ENCODE peak calls at places on chromosomes 7 and 10, in six cellular contexts. One of them, this sample, is unnamed.

GRCh38 chr7:134831862-134832261 is 52.4 kb downstream of the CALD1 start:
- DNase-seq in right cardiac atrium: peak; percentile 81
- DNase-seq in Panc1: no peak
- DNase-seq in heart left ventricle: peak; percentile 33
- DNase-seq in BE2C: no peak
- DNase-seq in fibroblast of lung: no peak
- DNase-seq in this sample: no peak

GRCh38 chr7:91082854-91083495 is 181.3 kb upstream of the FZD1 start:
- DNase-seq in right cardiac atrium: peak; percentile 8
- DNase-seq in Panc1: no peak
- DNase-seq in heart left ventricle: no peak
- DNase-seq in BE2C: no peak
- DNase-seq in fibroblast of lung: peak; percentile 48
- DNase-seq in this sample: no peak

GRCh38 chr7:103704701-103705100 is 258.7 kb upstream of the SLC26A5 start:
- DNase-seq in right cardiac atrium: no peak
- DNase-seq in Panc1: no peak
- DNase-seq in heart left ventricle: no peak
- DNase-seq in BE2C: no peak
- DNase-seq in fibroblast of lung: no peak
- DNase-seq in this sample: no peak

GRCh38 chr10:92662852-92663251 is 26.9 kb upstream of the HHEX start:
- DNase-seq in right cardiac atrium: no peak
- DNase-seq in Panc1: no peak
- DNase-seq in heart left ventricle: no peak
- DNase-seq in BE2C: no peak
- DNase-seq in fibroblast of lung: no peak
- DNase-seq in this sample: no peak

GRCh38 chr10:88730864-88731263 is 24.8 kb downstream of the LIPK start:
- DNase-seq in right cardiac atrium: no peak
- DNase-seq in Panc1: no peak
- DNase-seq in heart left ventricle: no peak
- DNase-seq in BE2C: no peak
- DNase-seq in fibroblast of lung: no peak
- DNase-seq in this sample: no peak

GRCh38 chr7:141575164-141575563 is 24.0 kb downstream of the AGK start:
- DNase-seq in right cardiac atrium: no peak
- DNase-seq in Panc1: no peak
- DNase-seq in heart left ventricle: no peak
- DNase-seq in BE2C: no peak
- DNase-seq in fibroblast of lung: no peak
- DNase-seq in this sample: no peak

GRCh38 chr10:8331896-8332729 is 277.6 kb downstream of the GATA3 start:
- DNase-seq in right cardiac atrium: peak; percentile 73
- DNase-seq in Panc1: peak; percentile 5
- DNase-seq in heart left ventricle: peak; percentile 27
- DNase-seq in BE2C: peak; percentile 79
- DNase-seq in fibroblast of lung: peak; percentile 80
- DNase-seq in this sample: peak; percentile 24

GRCh38 chr7:73526892-73527821 is 5.1 kb upstream of the BAZ1B start:
- DNase-seq in right cardiac atrium: no peak
- DNase-seq in Panc1: no peak
- DNase-seq in heart left ventricle: no peak
- DNase-seq in BE2C: peak; percentile 44
- DNase-seq in fibroblast of lung: no peak
- DNase-seq in this sample: no peak

GRCh38 chr10:68434657-68435056 is 27.6 kb upstream of the RUFY2 start:
- DNase-seq in right cardiac atrium: no peak
- DNase-seq in Panc1: no peak
- DNase-seq in heart left ventricle: no peak
- DNase-seq in BE2C: no peak
- DNase-seq in fibroblast of lung: peak; percentile 1
- DNase-seq in this sample: no peak

GRCh38 chr10:54094321-54094720 is 706.7 kb downstream of the PCDH15 start:
- DNase-seq in right cardiac atrium: no peak
- DNase-seq in Panc1: no peak
- DNase-seq in heart left ventricle: no peak
- DNase-seq in BE2C: no peak
- DNase-seq in fibroblast of lung: no peak
- DNase-seq in this sample: no peak

GRCh38 chr7:99190359-99191009 is 17.4 kb downstream of the KPNA7 start:
- DNase-seq in right cardiac atrium: no peak
- DNase-seq in Panc1: no peak
- DNase-seq in heart left ventricle: no peak
- DNase-seq in BE2C: no peak
- DNase-seq in fibroblast of lung: no peak
- DNase-seq in this sample: no peak

GRCh38 chr7:28469562-28469961 is 57.2 kb downstream of the CREB5 start:
- DNase-seq in right cardiac atrium: no peak
- DNase-seq in Panc1: no peak
- DNase-seq in heart left ventricle: no peak
- DNase-seq in BE2C: no peak
- DNase-seq in fibroblast of lung: no peak
- DNase-seq in this sample: no peak

GRCh38 chr7:147412782-147413186 is 1177.8 kb upstream of the C7orf33 start:
- DNase-seq in right cardiac atrium: no peak
- DNase-seq in Panc1: peak; percentile 28
- DNase-seq in heart left ventricle: no peak
- DNase-seq in BE2C: no peak
- DNase-seq in fibroblast of lung: peak; percentile 88
- DNase-seq in this sample: no peak

GRCh38 chr10:31146496-31147219 is 115.0 kb upstream of the ZNF438 start:
- DNase-seq in right cardiac atrium: peak; percentile 77
- DNase-seq in Panc1: no peak
- DNase-seq in heart left ventricle: peak; percentile 74
- DNase-seq in BE2C: no peak
- DNase-seq in fibroblast of lung: peak; percentile 88
- DNase-seq in this sample: no peak

GRCh38 chr10:5234106-5234877 is 37.7 kb downstream of the AKR1C4 start:
- DNase-seq in right cardiac atrium: peak; percentile 24
- DNase-seq in Panc1: no peak
- DNase-seq in heart left ventricle: no peak
- DNase-seq in BE2C: no peak
- DNase-seq in fibroblast of lung: no peak
- DNase-seq in this sample: peak; percentile 41

GRCh38 chr7:21191317-21192073 is 236.4 kb upstream of the SP4 start:
- DNase-seq in right cardiac atrium: no peak
- DNase-seq in Panc1: no peak
- DNase-seq in heart left ventricle: no peak
- DNase-seq in BE2C: no peak
- DNase-seq in fibroblast of lung: no peak
- DNase-seq in this sample: peak; percentile 20

GRCh38 chr10:69575164-69575722 is 2.0 kb upstream of the NEUROG3 start:
- DNase-seq in right cardiac atrium: no peak
- DNase-seq in Panc1: no peak
- DNase-seq in heart left ventricle: no peak
- DNase-seq in BE2C: no peak
- DNase-seq in fibroblast of lung: no peak
- DNase-seq in this sample: no peak

GRCh38 chr7:158270106-158270775 is 317.4 kb downstream of the PTPRN2 start:
- DNase-seq in right cardiac atrium: no peak
- DNase-seq in Panc1: no peak
- DNase-seq in heart left ventricle: no peak
- DNase-seq in BE2C: no peak
- DNase-seq in fibroblast of lung: no peak
- DNase-seq in this sample: no peak
- H3K27me3 ChIP-seq in right cardiac atrium: no peaks in the 10 kb centered on the region
- H3K27me3 ChIP-seq in Panc1: no peaks in the 10 kb centered on the region
- H3K27me3 ChIP-seq in heart left ventricle: no peaks in the 10 kb centered on the region
- H3K27me3 ChIP-seq in BE2C: peaks cover 19% of the 10 kb centered on the region
- H3K27me3 ChIP-seq in fibroblast of lung: no peaks in the 10 kb centered on the region
- H3K27me3 ChIP-seq in this sample: no peaks in the 10 kb centered on the region

DNA sequence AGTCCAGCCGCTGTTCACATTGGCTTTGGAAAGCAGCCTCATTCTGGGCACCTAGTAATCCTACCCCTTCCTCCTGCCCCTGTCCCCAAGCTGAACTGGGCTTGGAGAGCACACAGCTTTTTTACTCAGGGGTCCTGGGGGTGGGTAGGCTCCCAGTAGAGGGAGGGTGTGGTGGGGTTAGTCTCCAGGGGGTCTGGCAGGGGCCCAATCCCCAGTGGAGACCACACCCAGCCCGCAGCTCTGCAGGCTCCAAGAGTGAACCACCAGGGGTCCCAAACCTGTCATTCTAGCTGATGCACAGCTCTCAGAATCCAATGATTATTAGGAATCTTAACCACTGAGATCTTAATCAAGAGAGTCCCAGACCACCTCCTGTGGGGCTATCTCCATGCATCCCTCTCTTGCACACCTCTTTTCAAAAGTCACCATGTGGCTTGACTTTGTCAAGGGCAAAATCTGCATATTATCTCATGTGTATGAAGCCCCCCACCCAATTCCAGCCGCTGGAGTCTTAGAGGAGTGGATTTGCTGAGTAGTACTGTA is 2.7 kb downstream of the HOXA11 start:
- DNase-seq in right cardiac atrium: peak; percentile 37
- DNase-seq in Panc1: no peak
- DNase-seq in heart left ventricle: no peak
- DNase-seq in BE2C: no peak
- DNase-seq in fibroblast of lung: no peak
- DNase-seq in this sample: no peak
- H3K27me3 ChIP-seq in right cardiac atrium: peaks cover 5% of the 10 kb centered on the region
- H3K27me3 ChIP-seq in Panc1: no peaks in the 10 kb centered on the region
- H3K27me3 ChIP-seq in heart left ventricle: peaks cover 96% of the 10 kb centered on the region
- H3K27me3 ChIP-seq in BE2C: peaks cover 98% of the 10 kb centered on the region
- H3K27me3 ChIP-seq in fibroblast of lung: peaks cover 60% of the 10 kb centered on the region
- H3K27me3 ChIP-seq in this sample: peaks cover 5% of the 10 kb centered on the region

DNA sequence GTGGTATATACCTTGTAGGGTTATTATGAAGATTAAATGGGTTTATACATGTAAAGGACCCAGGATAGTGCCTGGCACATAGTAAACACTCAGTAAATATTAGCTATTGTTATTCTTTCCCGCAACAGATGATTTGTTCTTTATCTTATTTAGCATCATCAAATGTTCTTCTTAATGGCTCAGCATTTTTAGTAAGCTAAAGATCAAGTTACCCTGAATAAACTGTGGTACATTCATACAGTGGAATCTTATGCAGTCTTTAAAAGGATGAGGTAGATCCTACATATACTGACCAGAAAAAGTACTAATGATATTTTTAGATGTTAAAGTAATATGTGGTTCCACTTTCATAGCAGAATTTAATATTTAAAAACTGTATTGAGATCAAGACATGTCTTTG is 65.4 kb downstream of the ST7 start:
- DNase-seq in right cardiac atrium: no peak
- DNase-seq in Panc1: no peak
- DNase-seq in heart left ventricle: no peak
- DNase-seq in BE2C: no peak
- DNase-seq in fibroblast of lung: no peak
- DNase-seq in this sample: no peak
- H3K27me3 ChIP-seq in right cardiac atrium: no peaks in the 10 kb centered on the region
- H3K27me3 ChIP-seq in Panc1: no peaks in the 10 kb centered on the region
- H3K27me3 ChIP-seq in heart left ventricle: no peaks in the 10 kb centered on the region
- H3K27me3 ChIP-seq in BE2C: no peaks in the 10 kb centered on the region
- H3K27me3 ChIP-seq in fibroblast of lung: no peaks in the 10 kb centered on the region
- H3K27me3 ChIP-seq in this sample: no peaks in the 10 kb centered on the region

GRCh38 chr10:102229810-102230263 is 3.7 kb downstream of the ELOVL3 start:
- DNase-seq in right cardiac atrium: peak; percentile 91
- DNase-seq in Panc1: peak; percentile 67
- DNase-seq in heart left ventricle: peak; percentile 79
- DNase-seq in BE2C: peak; percentile 84
- DNase-seq in fibroblast of lung: peak; percentile 53
- DNase-seq in this sample: peak; percentile 88

GRCh38 chr10:102226542-102226870 is 407 bp downstream of the ELOVL3 start:
- DNase-seq in right cardiac atrium: no peak
- DNase-seq in Panc1: no peak
- DNase-seq in heart left ventricle: no peak
- DNase-seq in BE2C: no peak
- DNase-seq in fibroblast of lung: no peak
- DNase-seq in this sample: no peak

GRCh38 chr10:102227050-102227449 is 951 bp downstream of the ELOVL3 start:
- DNase-seq in right cardiac atrium: no peak
- DNase-seq in Panc1: no peak
- DNase-seq in heart left ventricle: no peak
- DNase-seq in BE2C: no peak
- DNase-seq in fibroblast of lung: no peak
- DNase-seq in this sample: no peak

GRCh38 chr10:102222798-102223197 is 3.3 kb upstream of the ELOVL3 start:
- DNase-seq in right cardiac atrium: no peak
- DNase-seq in Panc1: no peak
- DNase-seq in heart left ventricle: no peak
- DNase-seq in BE2C: no peak
- DNase-seq in fibroblast of lung: no peak
- DNase-seq in this sample: no peak

GRCh38 chr10:102225646-102226541 is at the start of gene ELOVL3:
- DNase-seq in right cardiac atrium: peak; percentile 98
- DNase-seq in Panc1: peak; percentile 50
- DNase-seq in heart left ventricle: peak; percentile 96
- DNase-seq in BE2C: peak; percentile 96
- DNase-seq in fibroblast of lung: peak; percentile 94
- DNase-seq in this sample: peak; percentile 95
- H3K27me3 ChIP-seq in right cardiac atrium: no peaks in the 10 kb centered on the region
- H3K27me3 ChIP-seq in Panc1: peaks cover 9% of the 10 kb centered on the region
- H3K27me3 ChIP-seq in heart left ventricle: peaks cover under 1% of the 10 kb centered on the region
- H3K27me3 ChIP-seq in BE2C: peaks cover 21% of the 10 kb centered on the region
- H3K27me3 ChIP-seq in fibroblast of lung: peaks cover 25% of the 10 kb centered on the region
- H3K27me3 ChIP-seq in this sample: peaks cover 9% of the 10 kb centered on the region